ENCODE peak calls at places on chromosomes 2 and 18, in six cellular contexts. One of them, this sample, is unnamed.
A peak's percentile ranks its signal among the peaks of the same experiment; 100 is the strongest.

GRCh38 chr2:20180676-20181648 is 44.0 kb downstream of the SDC1 start:
- DNase-seq in AG08395: no peak
- DNase-seq in left lung: peak; percentile 40
- DNase-seq in NCI-H1092 treated with DMSO at 0.1 percent for 48 hours: no peak
- DNase-seq in fibroblast of lung: no peak
- DNase-seq in MCF 10A: no peak
- DNase-seq in this sample: no peak

GRCh38 chr2:216074380-216074779 is 7.2 kb downstream of the PECR start:
- DNase-seq in AG08395: no peak
- DNase-seq in left lung: no peak
- DNase-seq in NCI-H1092 treated with DMSO at 0.1 percent for 48 hours: no peak
- DNase-seq in fibroblast of lung: no peak
- DNase-seq in MCF 10A: no peak
- DNase-seq in this sample: no peak

GRCh38 chr2:154140249-154141025 is 268.7 kb downstream of the GALNT13 start:
- DNase-seq in AG08395: no peak
- DNase-seq in left lung: no peak
- DNase-seq in NCI-H1092 treated with DMSO at 0.1 percent for 48 hours: no peak
- DNase-seq in fibroblast of lung: no peak
- DNase-seq in MCF 10A: peak; percentile 27
- DNase-seq in this sample: no peak

GRCh38 chr2:230589497-230590015 is 123.1 kb upstream of the CAB39 start:
- DNase-seq in AG08395: no peak
- DNase-seq in left lung: no peak
- DNase-seq in NCI-H1092 treated with DMSO at 0.1 percent for 48 hours: no peak
- DNase-seq in fibroblast of lung: no peak
- DNase-seq in MCF 10A: no peak
- DNase-seq in this sample: no peak

GRCh38 chr18:26052497-26052896 is 37.9 kb downstream of the SS18 start:
- DNase-seq in AG08395: peak; percentile 3
- DNase-seq in left lung: no peak
- DNase-seq in NCI-H1092 treated with DMSO at 0.1 percent for 48 hours: no peak
- DNase-seq in fibroblast of lung: no peak
- DNase-seq in MCF 10A: no peak
- DNase-seq in this sample: no peak

GRCh38 chr18:26956894-26957293 is 91.4 kb upstream of the AQP4 start:
- DNase-seq in AG08395: no peak
- DNase-seq in left lung: no peak
- DNase-seq in NCI-H1092 treated with DMSO at 0.1 percent for 48 hours: no peak
- DNase-seq in fibroblast of lung: no peak
- DNase-seq in MCF 10A: no peak
- DNase-seq in this sample: no peak

GRCh38 chr2:97781981-97782380 is 68.6 kb downstream of the ZAP70 start:
- DNase-seq in AG08395: no peak
- DNase-seq in left lung: no peak
- DNase-seq in NCI-H1092 treated with DMSO at 0.1 percent for 48 hours: peak; percentile 7
- DNase-seq in fibroblast of lung: no peak
- DNase-seq in MCF 10A: no peak
- DNase-seq in this sample: peak; percentile 25

GRCh38 chr18:78994000-78994399 is 14.4 kb downstream of the SALL3 start:
- DNase-seq in AG08395: no peak
- DNase-seq in left lung: peak; percentile 64
- DNase-seq in NCI-H1092 treated with DMSO at 0.1 percent for 48 hours: no peak
- DNase-seq in fibroblast of lung: no peak
- DNase-seq in MCF 10A: no peak
- DNase-seq in this sample: no peak

GRCh38 chr2:105800953-105801635 is 56.4 kb downstream of the NCK2 start:
- DNase-seq in AG08395: no peak
- DNase-seq in left lung: no peak
- DNase-seq in NCI-H1092 treated with DMSO at 0.1 percent for 48 hours: no peak
- DNase-seq in fibroblast of lung: no peak
- DNase-seq in MCF 10A: no peak
- DNase-seq in this sample: no peak

GRCh38 chr2:74567862-74568261 is 13.3 kb downstream of the DOK1 start:
- DNase-seq in AG08395: peak; percentile 67
- DNase-seq in left lung: no peak
- DNase-seq in NCI-H1092 treated with DMSO at 0.1 percent for 48 hours: no peak
- DNase-seq in fibroblast of lung: peak; percentile 59
- DNase-seq in MCF 10A: peak; percentile 82
- DNase-seq in this sample: no peak

GRCh38 chr2:36271266-36271665 is 84.3 kb upstream of the CRIM1 start:
- DNase-seq in AG08395: no peak
- DNase-seq in left lung: no peak
- DNase-seq in NCI-H1092 treated with DMSO at 0.1 percent for 48 hours: no peak
- DNase-seq in fibroblast of lung: no peak
- DNase-seq in MCF 10A: no peak
- DNase-seq in this sample: no peak

GRCh38 chr18:11859282-11859797 is 8.1 kb downstream of the CHMP1B start:
- DNase-seq in AG08395: no peak
- DNase-seq in left lung: no peak
- DNase-seq in NCI-H1092 treated with DMSO at 0.1 percent for 48 hours: no peak
- DNase-seq in fibroblast of lung: no peak
- DNase-seq in MCF 10A: peak; percentile 30
- DNase-seq in this sample: no peak

GRCh38 chr2:189555243-189555642 is 25.3 kb downstream of the SLC40A1 start:
- DNase-seq in AG08395: no peak
- DNase-seq in left lung: no peak
- DNase-seq in NCI-H1092 treated with DMSO at 0.1 percent for 48 hours: no peak
- DNase-seq in fibroblast of lung: no peak
- DNase-seq in MCF 10A: peak; percentile 30
- DNase-seq in this sample: no peak

GRCh38 chr18:31410716-31411483 is 34.3 kb downstream of the DSG4 start:
- DNase-seq in AG08395: no peak
- DNase-seq in left lung: no peak
- DNase-seq in NCI-H1092 treated with DMSO at 0.1 percent for 48 hours: no peak
- DNase-seq in fibroblast of lung: no peak
- DNase-seq in MCF 10A: no peak
- DNase-seq in this sample: no peak

GRCh38 chr2:138902239-138902871 is 122.2 kb upstream of the NXPH2 start:
- DNase-seq in AG08395: no peak
- DNase-seq in left lung: peak; percentile 74
- DNase-seq in NCI-H1092 treated with DMSO at 0.1 percent for 48 hours: no peak
- DNase-seq in fibroblast of lung: no peak
- DNase-seq in MCF 10A: no peak
- DNase-seq in this sample: no peak

GRCh38 chr18:32730620-32731021 is 42.2 kb downstream of the KLHL14 start:
- DNase-seq in AG08395: no peak
- DNase-seq in left lung: no peak
- DNase-seq in NCI-H1092 treated with DMSO at 0.1 percent for 48 hours: peak; percentile 82
- DNase-seq in fibroblast of lung: no peak
- DNase-seq in MCF 10A: peak; percentile 27
- DNase-seq in this sample: peak; percentile 47

GRCh38 chr18:32698148-32698547 is 74.7 kb downstream of the KLHL14 start:
- DNase-seq in AG08395: no peak
- DNase-seq in left lung: no peak
- DNase-seq in NCI-H1092 treated with DMSO at 0.1 percent for 48 hours: no peak
- DNase-seq in fibroblast of lung: no peak
- DNase-seq in MCF 10A: no peak
- DNase-seq in this sample: no peak

GRCh38 chr2:138373993-138374408 is 127.6 kb upstream of the SPOPL start:
- DNase-seq in AG08395: peak; percentile 42
- DNase-seq in left lung: no peak
- DNase-seq in NCI-H1092 treated with DMSO at 0.1 percent for 48 hours: peak; percentile 37
- DNase-seq in fibroblast of lung: peak; percentile 69
- DNase-seq in MCF 10A: peak; percentile 63
- DNase-seq in this sample: peak; percentile 16

GRCh38 chr2:150376627-150377335 is 110.7 kb downstream of the RND3 start:
- DNase-seq in AG08395: no peak
- DNase-seq in left lung: no peak
- DNase-seq in NCI-H1092 treated with DMSO at 0.1 percent for 48 hours: no peak
- DNase-seq in fibroblast of lung: peak; percentile 69
- DNase-seq in MCF 10A: peak; percentile 62
- DNase-seq in this sample: no peak

GRCh38 chr2:47607315-47608061 is 175.5 kb upstream of the MSH6 start:
- DNase-seq in AG08395: no peak
- DNase-seq in left lung: no peak
- DNase-seq in NCI-H1092 treated with DMSO at 0.1 percent for 48 hours: no peak
- DNase-seq in fibroblast of lung: no peak
- DNase-seq in MCF 10A: no peak
- DNase-seq in this sample: no peak

GRCh38 chr18:9017170-9017899 is 85.2 kb upstream of the NDUFV2 start:
- DNase-seq in AG08395: peak; percentile 94
- DNase-seq in left lung: peak; percentile 88
- DNase-seq in NCI-H1092 treated with DMSO at 0.1 percent for 48 hours: no peak
- DNase-seq in fibroblast of lung: peak; percentile 91
- DNase-seq in MCF 10A: peak; percentile 94
- DNase-seq in this sample: no peak

GRCh38 chr2:126302043-126302442 is 353.9 kb upstream of the GYPC start:
- DNase-seq in AG08395: no peak
- DNase-seq in left lung: no peak
- DNase-seq in NCI-H1092 treated with DMSO at 0.1 percent for 48 hours: no peak
- DNase-seq in fibroblast of lung: no peak
- DNase-seq in MCF 10A: no peak
- DNase-seq in this sample: no peak

GRCh38 chr2:30145826-30146336 is 926 bp upstream of the YPEL5 start:
- DNase-seq in AG08395: no peak
- DNase-seq in left lung: no peak
- DNase-seq in NCI-H1092 treated with DMSO at 0.1 percent for 48 hours: no peak
- DNase-seq in fibroblast of lung: no peak
- DNase-seq in MCF 10A: no peak
- DNase-seq in this sample: no peak

GRCh38 chr2:150889141-150889540 is 372.5 kb downstream of the RBM43 start:
- DNase-seq in AG08395: peak; percentile 12
- DNase-seq in left lung: no peak
- DNase-seq in NCI-H1092 treated with DMSO at 0.1 percent for 48 hours: no peak
- DNase-seq in fibroblast of lung: no peak
- DNase-seq in MCF 10A: peak; percentile 3
- DNase-seq in this sample: no peak

GRCh38 chr2:55120634-55121359 is 70.5 kb upstream of the RTN4 start:
- DNase-seq in AG08395: peak; percentile 65
- DNase-seq in left lung: peak; percentile 54
- DNase-seq in NCI-H1092 treated with DMSO at 0.1 percent for 48 hours: no peak
- DNase-seq in fibroblast of lung: peak; percentile 51
- DNase-seq in MCF 10A: no peak
- DNase-seq in this sample: no peak

GRCh38 chr2:219736196-219736595 is 108.8 kb downstream of the SLC4A3 start:
- DNase-seq in AG08395: peak; percentile 77
- DNase-seq in left lung: no peak
- DNase-seq in NCI-H1092 treated with DMSO at 0.1 percent for 48 hours: peak; percentile 40
- DNase-seq in fibroblast of lung: peak; percentile 82
- DNase-seq in MCF 10A: peak; percentile 76
- DNase-seq in this sample: peak; percentile 22

GRCh38 chr18:12287131-12287681 is 20.8 kb upstream of the TUBB6 start:
- DNase-seq in AG08395: no peak
- DNase-seq in left lung: no peak
- DNase-seq in NCI-H1092 treated with DMSO at 0.1 percent for 48 hours: no peak
- DNase-seq in fibroblast of lung: no peak
- DNase-seq in MCF 10A: peak; percentile 28
- DNase-seq in this sample: no peak

This sample was measured in NCI-H774.